ENCODE peak calls at places on chromosomes 2 and 18, in nine cellular contexts. A is Peyer's patch, H is fibroblast of lung, L is stomach, W is Panc1, R is pancreas, G is neural progenitor cell, Q is mammary epithelial cell, P is body of pancreas. O is an unnamed sample. For H3K27me3, the result is how much of the 10 kb centered on the place peaks cover.

GRCh38 chr2:238922435-238922834 is 74.5 kb downstream of the TWIST2 start:
- DNase-seq in A (peak), H (no peak), L (no peak), W (no peak), R (no peak), G (no peak), Q (no peak), P (no peak), O (no peak)

GRCh38 chr2:174438146-174438886 is 42.8 kb downstream of the SCRN3 start:
- DNase-seq in A (no peak), H (no peak), L (no peak), W (no peak), R (no peak), G (no peak), Q (no peak), P (no peak), O (no peak)

GRCh38 chr18:57811477-57812125 is 8.5 kb upstream of the ATP8B1 start:
- DNase-seq in A (peak), H (peak), L (no peak), W (no peak), R (no peak), G (no peak), Q (no peak), P (no peak), O (no peak)

GRCh38 chr2:174403628-174404027 is 8.1 kb downstream of the SCRN3 start:
- DNase-seq in A (no peak), H (no peak), L (no peak), W (no peak), R (no peak), G (no peak), Q (no peak), P (no peak), O (no peak)

GRCh38 chr2:175251425-175252041 is 70.0 kb upstream of the ATP5MC3 start:
- DNase-seq in A (no peak), H (peak), L (no peak), W (peak), R (no peak), G (peak), Q (no peak), P (peak), O (peak)

GRCh38 chr2:132542953-132543569 is 126.5 kb downstream of the GPR39 start:
- DNase-seq in A (no peak), H (peak), L (no peak), W (no peak), R (no peak), G (peak), Q (peak), P (no peak), O (no peak)

GRCh38 chr2:174333502-174334277 is 1.1 kb upstream of the SP9 start:
- DNase-seq in A (no peak), H (no peak), L (no peak), W (no peak), R (no peak), G (peak), Q (no peak), P (no peak), O (no peak)

GRCh38 chr18:2515908-2516625 is 55.2 kb downstream of the METTL4 start:
- DNase-seq in A (no peak), H (peak), L (no peak), W (no peak), R (no peak), G (no peak), Q (peak), P (peak), O (no peak)

GRCh38 chr2:95166065-95166763 is 605 bp downstream of the ZNF2 start:
- DNase-seq in A (no peak), H (no peak), L (no peak), W (no peak), R (no peak), G (peak), Q (no peak), P (no peak), O (no peak)

GRCh38 chr2:84946204-84947009 is 24.6 kb upstream of the KCMF1 start:
- DNase-seq in A (peak), H (peak), L (peak), W (peak), R (no peak), G (no peak), Q (peak), P (no peak), O (no peak)

GRCh38 chr18:57925706-57926105 is 118.3 kb upstream of the NEDD4L start:
- DNase-seq in A (no peak), H (peak), L (no peak), W (no peak), R (no peak), G (no peak), Q (peak), P (no peak), O (no peak)

GRCh38 chr18:46630160-46630559 is 26.9 kb downstream of the LOXHD1 start:
- DNase-seq in A (no peak), H (peak), L (no peak), W (no peak), R (no peak), G (no peak), Q (peak), P (no peak), O (no peak)

GRCh38 chr2:71157124-71157802 is 26.8 kb downstream of the MPHOSPH10 start:
- DNase-seq in A (peak), H (peak), L (peak), W (peak), R (peak), G (peak), Q (no peak), P (peak), O (peak)

GRCh38 chr2:85899284-85899683 is 10.5 kb upstream of the ST3GAL5 start:
- DNase-seq in A (no peak), H (no peak), L (no peak), W (no peak), R (no peak), G (no peak), Q (no peak), P (no peak), O (no peak)

GRCh38 chr2:231069379-231070054 is 12.8 kb downstream of the PSMD1 start:
- DNase-seq in A (no peak), H (peak), L (no peak), W (no peak), R (no peak), G (no peak), Q (no peak), P (no peak), O (no peak)

GRCh38 chr2:52810460-52810859 is 957.1 kb upstream of the CHAC2 start:
- DNase-seq in A (no peak), H (peak), L (no peak), W (peak), R (no peak), G (peak), Q (peak), P (peak), O (no peak)

GRCh38 chr2:30362468-30363081 is 84.5 kb upstream of the LCLAT1 start:
- DNase-seq in A (no peak), H (peak), L (no peak), W (no peak), R (no peak), G (no peak), Q (peak), P (no peak), O (peak)

GRCh38 chr2:218998414-218999002 is 5.3 kb upstream of the CRYBA2 start:
- DNase-seq in A (no peak), H (no peak), L (no peak), W (no peak), R (no peak), G (no peak), Q (no peak), P (no peak), O (no peak)

GRCh38 chr2:128454980-128455709 is 136.5 kb upstream of the HS6ST1 start:
- DNase-seq in A (peak), H (no peak), L (peak), W (no peak), R (no peak), G (peak), Q (no peak), P (no peak), O (no peak)

GRCh38 chr18:75256376-75256775 is 45.8 kb downstream of the TSHZ1 start:
- DNase-seq in A (no peak), H (no peak), L (no peak), W (no peak), R (no peak), G (no peak), Q (no peak), P (no peak), O (no peak)

GRCh38 chr18:46278481-46279465 is 174.6 kb downstream of the HAUS1 start:
- DNase-seq in A (no peak), H (peak), L (no peak), W (no peak), R (no peak), G (no peak), Q (peak), P (no peak), O (no peak)

GRCh38 chr2:46375566-46376125 is 78.4 kb downstream of the EPAS1 start:
- DNase-seq in A (no peak), H (no peak), L (no peak), W (no peak), R (no peak), G (no peak), Q (no peak), P (no peak), O (no peak)

GRCh38 chr2:160562730-160563129 is 69.1 kb upstream of the RBMS1 start:
- DNase-seq in A (no peak), H (no peak), L (no peak), W (peak), R (no peak), G (no peak), Q (no peak), P (no peak), O (no peak)

GRCh38 chr2:217942731-217943335 is 60.0 kb downstream of the TNS1 start:
- DNase-seq in A (no peak), H (no peak), L (no peak), W (no peak), R (no peak), G (no peak), Q (no peak), P (no peak), O (no peak)

GRCh38 chr2:119432882-119433522 is 1.3 kb downstream of the TMEM37 start:
- DNase-seq in A (no peak), H (no peak), L (no peak), W (no peak), R (no peak), G (no peak), Q (no peak), P (no peak), O (no peak)

GRCh38 chr2:71666094-71666474 is 212.7 kb downstream of the DYSF start:
- DNase-seq in A (no peak), H (no peak), L (no peak), W (no peak), R (no peak), G (no peak), Q (no peak), P (no peak), O (no peak)

GRCh38 chr2:125516496-125517109 is 1139.4 kb upstream of the GYPC start:
- DNase-seq in A (no peak), H (no peak), L (no peak), W (no peak), R (no peak), G (peak), Q (no peak), P (no peak), O (peak)

GRCh38 chr2:219707496-219708285 is 80.3 kb downstream of the SLC4A3 start:
- DNase-seq in A (no peak), H (peak), L (no peak), W (no peak), R (no peak), G (no peak), Q (no peak), P (no peak), O (no peak)

DNA sequence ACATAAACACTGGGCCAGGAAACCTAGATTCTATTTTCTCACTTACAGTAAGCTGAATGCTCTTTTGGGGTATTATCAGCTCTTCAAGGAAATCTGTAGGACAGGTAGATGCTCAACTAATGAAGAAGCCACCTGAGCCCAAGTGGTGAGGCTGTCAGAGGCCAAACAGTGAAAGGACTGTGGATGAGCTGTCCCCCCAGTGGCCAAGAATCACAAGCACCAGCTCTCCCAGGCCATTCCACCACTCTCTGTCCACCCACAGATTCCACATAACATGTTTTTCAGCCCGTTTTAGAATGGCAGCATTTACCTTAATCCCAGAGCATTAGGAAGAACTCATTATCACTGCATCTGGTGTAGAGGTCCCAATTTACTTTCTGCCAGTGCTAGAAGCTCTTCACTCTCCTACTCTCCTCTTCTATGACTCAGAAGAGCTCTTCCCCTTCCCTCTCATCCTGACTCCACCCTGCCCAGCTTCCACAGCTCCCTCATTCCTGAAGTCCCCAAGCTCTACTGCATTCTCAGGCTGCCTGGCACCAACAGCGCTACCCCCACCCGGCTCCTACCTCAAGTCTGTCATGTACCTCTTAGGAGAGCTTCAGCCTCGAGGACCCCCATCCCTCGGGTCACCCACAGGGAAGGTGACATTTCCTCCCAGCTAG is 43.8 kb upstream of the GORASP2 start:
- DNase-seq in A (no peak), H (peak), L (no peak), W (no peak), R (no peak), G (no peak), Q (peak), P (no peak), O (no peak)
- TF ChIP-seq CTCF in A (no peak), H (no peak), L (no peak), W (no peak), R (no peak), G (no peak), Q (no peak), P (no peak), O (peak)

GRCh38 chr18:76688724-76689472 is 133.5 kb upstream of the ZNF236 start:
- DNase-seq in A (no peak), H (no peak), L (no peak), W (no peak), R (no peak), G (no peak), Q (no peak), P (no peak), O (no peak)
- H3K27me3 ChIP-seq in A (under half), H (under half), L (under half), W (under half), R (under half), G (under half), Q (under half), P (under half), O (under half)

DNA sequence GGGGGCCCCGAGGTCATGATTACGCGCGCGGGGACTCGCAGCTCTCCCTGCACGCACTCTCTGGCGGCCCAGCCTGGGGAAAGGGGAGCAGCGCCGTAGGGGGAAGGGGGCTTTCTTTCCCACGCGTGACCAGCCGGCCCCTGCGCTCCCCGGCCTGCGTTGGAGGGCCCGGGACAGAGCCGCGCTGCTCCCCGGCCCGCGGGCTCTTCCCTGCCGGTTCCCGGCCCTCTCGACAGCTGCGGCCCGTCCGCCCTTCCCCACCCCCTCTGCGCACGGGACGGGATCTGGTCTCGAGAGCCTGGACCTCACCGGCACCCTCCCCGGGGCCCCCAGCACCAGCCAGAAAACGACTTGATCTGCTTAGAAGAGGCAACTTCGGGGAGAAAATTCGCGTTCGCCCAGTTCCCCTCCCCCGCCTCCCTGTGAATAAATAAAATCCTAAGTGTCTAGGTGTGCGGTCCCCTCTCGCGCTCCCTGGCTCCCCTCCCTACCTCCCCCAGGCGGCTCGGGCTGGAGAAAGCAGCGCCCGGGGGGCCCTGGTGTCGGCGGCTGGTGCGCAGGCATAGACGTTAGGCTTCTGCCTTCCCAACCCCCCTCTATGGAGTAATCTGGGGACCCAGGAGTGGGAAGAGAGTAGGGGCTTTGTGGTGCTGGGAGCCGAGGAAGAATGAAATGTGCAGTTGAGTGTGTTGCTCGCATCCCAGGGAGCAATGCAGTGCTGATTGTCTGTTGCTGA is 793 bp upstream of the FIGN start:
- DNase-seq in A (peak), H (peak), L (no peak), W (no peak), R (peak), G (peak), Q (peak), P (peak), O (peak)
- H3K4me3 ChIP-seq in A (peak), H (peak), L (peak), W (peak), R (peak), G (peak), Q (peak), P (peak), O (peak)

GRCh38 chr2:222292113-222292737 is 6.6 kb downstream of the PAX3 start:
- DNase-seq in A (no peak), H (no peak), L (no peak), W (no peak), R (no peak), G (peak), Q (no peak), P (no peak), O (no peak)

GRCh38 chr2:222290371-222290690 is 8.5 kb downstream of the PAX3 start:
- DNase-seq in A (no peak), H (no peak), L (no peak), W (no peak), R (no peak), G (no peak), Q (no peak), P (no peak), O (no peak)

GRCh38 chr2:222289280-222290250 is 9.2 kb downstream of the PAX3 start:
- DNase-seq in A (no peak), H (no peak), L (no peak), W (no peak), R (no peak), G (no peak), Q (no peak), P (no peak), O (no peak)

GRCh38 chr2:222291485-222291841 is 7.3 kb downstream of the PAX3 start:
- DNase-seq in A (no peak), H (no peak), L (no peak), W (no peak), R (no peak), G (no peak), Q (no peak), P (no peak), O (no peak)

GRCh38 chr2:222290691-222291484 is 7.9 kb downstream of the PAX3 start:
- DNase-seq in A (no peak), H (peak), L (no peak), W (no peak), R (no peak), G (peak), Q (no peak), P (no peak), O (peak)
- TF ChIP-seq CTCF in A (no peak), H (no peak), L (no peak), W (no peak), R (no peak), G (peak), Q (no peak), P (no peak), O (no peak)